ENCODE peak calls at places on chromosomes 2 and 18, in six cellular contexts. K is heart right ventricle, O is kidney epithelial cell, Q is cardiac fibroblast, H is A549, M is Calu3. A is an unnamed sample.

GRCh38 chr2:235070063-235070706 is 118.4 kb downstream of the SH3BP4 start:
- DNase-seq in K (no peak), O (peak; percentile 54), Q (no peak), H (no peak), M (no peak), A (no peak)

GRCh38 chr2:39838589-39838988 is 59.5 kb upstream of the THUMPD2 start:
- DNase-seq in K (no peak), O (no peak), Q (no peak), H (no peak), M (no peak), A (no peak)

GRCh38 chr18:76504749-76505148 is 9.7 kb upstream of the ZNF516 start:
- DNase-seq in K (no peak), O (no peak), Q (no peak), H (no peak), M (no peak), A (no peak)

GRCh38 chr2:191846787-191847620 is at the start of gene CAVIN2:
- DNase-seq in K (peak; percentile 88), O (no peak), Q (peak; percentile 92), H (peak; percentile 45), M (peak; percentile 15), A (peak; percentile 86)

GRCh38 chr2:38274286-38275276 is 102.5 kb downstream of the ATL2 start:
- DNase-seq in K (peak; percentile 43), O (peak; percentile 50), Q (peak; percentile 90), H (peak; percentile 76), M (peak; percentile 48), A (peak; percentile 85)

GRCh38 chr18:78973357-78974083 is 6.1 kb upstream of the SALL3 start:
- DNase-seq in K (no peak), O (no peak), Q (no peak), H (no peak), M (no peak), A (no peak)

GRCh38 chr18:36028859-36029258 is 38.5 kb downstream of the RPRD1A start:
- DNase-seq in K (no peak), O (no peak), Q (no peak), H (no peak), M (no peak), A (no peak)

GRCh38 chr2:129015886-129016285 is 697.2 kb upstream of the HS6ST1 start:
- DNase-seq in K (no peak), O (no peak), Q (no peak), H (no peak), M (no peak), A (no peak)

GRCh38 chr2:63124209-63124608 is 73.6 kb downstream of the OTX1 start:
- DNase-seq in K (no peak), O (no peak), Q (no peak), H (no peak), M (no peak), A (no peak)

GRCh38 chr2:201413143-201413542 is 38.1 kb downstream of the TRAK2 start:
- DNase-seq in K (no peak), O (no peak), Q (no peak), H (no peak), M (no peak), A (no peak)

GRCh38 chr2:27703638-27704341 is 40.1 kb downstream of the SLC4A1AP start:
- DNase-seq in K (peak; percentile 89), O (no peak), Q (peak; percentile 93), H (peak; percentile 90), M (peak; percentile 90), A (peak; percentile 97)

GRCh38 chr2:160033732-160034392 is 28.6 kb downstream of the PLA2R1 start:
- DNase-seq in K (no peak), O (no peak), Q (peak; percentile 70), H (no peak), M (no peak), A (peak; percentile 74)

GRCh38 chr2:187529977-187530721 is 24.1 kb downstream of the TFPI start:
- DNase-seq in K (no peak), O (no peak), Q (no peak), H (peak; percentile 32), M (no peak), A (no peak)

DNA sequence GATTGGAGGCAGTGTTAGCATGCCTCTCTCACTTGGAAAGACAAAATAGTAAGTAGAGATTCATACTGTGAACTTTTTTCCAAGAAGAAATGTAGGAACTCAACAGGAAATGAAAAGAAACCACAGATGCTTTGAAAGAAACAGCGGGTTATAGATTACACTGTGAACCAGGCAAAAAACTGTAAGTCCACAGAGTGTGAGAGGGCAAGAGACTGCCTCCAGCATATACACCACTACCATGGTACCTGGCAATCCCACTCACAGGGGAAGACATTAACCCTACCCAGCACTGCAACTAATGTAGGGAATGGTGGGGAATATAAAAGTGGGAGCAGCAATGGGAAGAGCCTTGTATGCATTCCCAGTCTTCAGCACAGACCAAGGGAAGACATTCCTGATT is 150.6 kb upstream of the GALNT5 start:
- DNase-seq in K (no peak), O (no peak), Q (no peak), H (no peak), M (no peak), A (no peak)
- TF ChIP-seq CTCF in K (no peak), O (no peak), Q (no peak), H (no peak), M (no peak), A (no peak)

GRCh38 chr18:49251451-49251850 is 209.0 kb downstream of the DYM start:
- DNase-seq in K (no peak), O (no peak), Q (no peak), H (no peak), M (no peak), A (no peak)

GRCh38 chr18:49249523-49249922 is 210.9 kb downstream of the DYM start:
- DNase-seq in K (no peak), O (peak; percentile 50), Q (peak; percentile 86), H (no peak), M (no peak), A (peak; percentile 86)

GRCh38 chr18:49247786-49248185 is 212.7 kb downstream of the DYM start:
- DNase-seq in K (no peak), O (no peak), Q (peak; percentile 64), H (no peak), M (no peak), A (peak; percentile 60)

GRCh38 chr18:49250819-49251388 is 209.5 kb downstream of the DYM start:
- DNase-seq in K (no peak), O (no peak), Q (peak; percentile 62), H (no peak), M (peak; percentile 4), A (peak; percentile 29)
- TF ChIP-seq CTCF in K (no peak), O (peak; percentile 62), Q (peak; percentile 72), H (peak; percentile 51), M (no peak), A (peak; percentile 64)

DNA sequence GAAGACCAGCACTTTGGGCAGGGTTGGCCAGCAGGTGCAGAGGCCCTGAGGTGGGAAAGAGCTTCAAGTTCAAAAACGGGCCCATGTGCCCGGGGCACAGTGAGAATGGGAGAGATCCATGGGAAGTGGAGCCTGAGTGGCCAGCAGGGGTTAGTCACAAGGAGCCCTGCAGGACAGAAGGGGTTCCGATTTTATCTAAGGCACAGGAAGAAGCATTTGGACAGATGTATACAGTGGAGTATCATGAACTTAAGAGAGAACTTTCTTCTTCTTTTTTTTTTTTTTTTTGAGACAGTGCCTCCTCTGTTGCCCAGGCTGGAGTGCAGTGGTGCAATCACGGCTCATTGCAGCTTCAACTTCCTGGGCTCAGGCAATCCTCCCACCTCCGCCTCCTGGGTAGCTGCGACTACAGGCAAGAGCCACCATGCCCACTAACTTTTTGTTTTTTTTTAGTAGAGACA is 24.0 kb downstream of the WIPF1 start:
- DNase-seq in K (no peak), O (no peak), Q (no peak), H (no peak), M (no peak), A (no peak)
- TF ChIP-seq CTCF in K (no peak), O (no peak), Q (peak; percentile 0), H (no peak), M (no peak), A (no peak)

GRCh38 chr18:48227206-48227605 is 182.0 kb downstream of the ZBTB7C start:
- DNase-seq in K (no peak), O (no peak), Q (no peak), H (no peak), M (no peak), A (no peak)

GRCh38 chr18:48228301-48228715 is 180.9 kb downstream of the ZBTB7C start:
- DNase-seq in K (peak; percentile 34), O (no peak), Q (peak; percentile 69), H (no peak), M (no peak), A (peak; percentile 8)

GRCh38 chr18:48228841-48229240 is 180.3 kb downstream of the ZBTB7C start:
- DNase-seq in K (peak; percentile 9), O (no peak), Q (peak; percentile 31), H (no peak), M (no peak), A (no peak)

GRCh38 chr18:48229445-48230052 is 179.6 kb downstream of the ZBTB7C start:
- DNase-seq in K (no peak), O (no peak), Q (peak; percentile 6), H (no peak), M (no peak), A (no peak)

DNA sequence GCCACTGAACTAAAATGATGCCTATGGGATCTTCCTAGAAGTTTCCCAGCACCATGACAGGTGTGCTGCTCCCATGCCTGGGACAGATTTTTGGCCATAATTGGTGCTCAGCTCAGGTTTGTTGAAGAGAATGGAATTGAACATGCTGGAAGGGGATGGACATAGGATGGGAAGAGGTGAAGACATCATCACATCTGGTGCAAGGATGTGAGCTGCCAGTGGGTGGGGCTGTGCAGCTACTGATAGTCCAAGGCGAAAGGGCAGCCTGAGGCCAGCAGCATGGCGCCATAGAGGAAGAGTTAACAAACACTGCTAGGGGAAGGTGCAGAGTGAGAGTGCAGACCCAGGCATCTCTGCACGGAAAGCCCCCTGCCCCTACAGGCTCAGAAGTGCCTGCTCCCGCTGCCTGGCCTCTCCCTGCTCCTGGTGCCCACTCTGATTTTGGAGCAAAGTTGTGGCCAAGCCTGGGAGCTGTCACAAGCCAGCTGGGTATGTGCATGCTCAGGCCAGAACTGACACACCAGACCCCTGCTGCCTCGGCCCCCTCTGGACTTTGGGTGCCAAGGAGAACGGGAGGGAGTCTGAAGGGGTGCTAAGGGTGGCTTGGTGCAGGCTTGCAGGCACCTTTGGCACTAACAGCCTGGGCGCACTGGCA is 178.6 kb downstream of the ZBTB7C start:
- DNase-seq in K (peak; percentile 22), O (no peak), Q (peak; percentile 56), H (peak; percentile 76), M (peak; percentile 65), A (peak; percentile 38)
- TF ChIP-seq CTCF in K (no peak), O (peak; percentile 81), Q (peak; percentile 66), H (peak; percentile 49), M (peak; percentile 53), A (peak; percentile 58)

DNA sequence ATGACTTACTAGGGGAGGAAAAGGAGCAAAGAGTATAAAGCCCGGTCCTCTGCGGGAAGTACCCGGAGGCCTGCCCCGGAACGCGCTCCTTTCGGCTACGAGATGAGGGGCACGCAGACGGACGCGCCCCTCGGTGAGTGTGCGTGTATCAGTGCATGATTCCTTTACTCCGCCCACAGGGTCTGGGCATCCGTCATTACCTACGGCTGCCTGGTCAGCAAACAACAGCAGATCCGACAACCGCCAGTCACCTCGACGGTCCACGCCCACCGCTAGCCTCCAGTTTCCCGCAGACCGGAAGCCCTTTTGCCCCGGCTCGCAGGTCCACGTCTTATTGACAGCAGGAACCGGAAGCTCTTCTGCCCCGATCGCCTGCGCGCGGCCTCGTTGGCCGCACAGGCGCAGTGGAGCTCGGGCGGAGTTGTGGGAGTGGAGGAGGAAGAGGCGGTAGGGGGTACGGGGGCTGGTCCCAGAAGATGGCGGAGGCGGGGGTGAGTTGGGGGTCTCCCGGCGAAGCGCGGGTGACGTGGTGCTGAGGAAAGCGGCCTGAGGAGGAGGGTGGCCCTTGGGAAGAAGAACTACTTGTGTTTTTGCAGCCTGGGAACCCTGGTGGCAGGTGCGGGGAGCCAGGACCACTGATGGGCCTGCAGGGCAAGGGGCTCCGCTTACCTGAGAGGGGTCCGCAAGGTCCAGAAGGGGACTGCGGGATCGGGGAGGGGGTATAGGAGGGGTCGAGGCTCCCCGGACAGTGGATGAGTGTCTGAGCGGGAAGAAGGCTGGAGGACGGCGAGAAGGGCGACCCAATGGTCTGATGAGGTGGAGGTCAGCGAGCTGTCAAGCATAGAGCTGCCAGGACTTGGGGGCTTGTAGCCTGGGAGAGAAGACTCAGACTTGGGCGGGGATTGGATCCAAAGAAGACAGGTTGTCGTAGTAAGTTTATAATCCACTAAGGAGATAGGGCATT is at the start of gene INSIG2:
- DNase-seq in K (peak; percentile 93), O (peak; percentile 96), Q (peak; percentile 97), H (peak; percentile 88), M (peak; percentile 97), A (peak; percentile 93)
- TF ChIP-seq CTCF in K (no peak), O (peak; percentile 16), Q (peak; percentile 25), H (no peak), M (no peak), A (peak; percentile 11)